ENCODE peak calls at places on chromosomes 5 and 9, in seven cellular contexts. E, D, B, O, S, G and Z are unnamed samples.

GRCh38 chr5:74660146-74660545 is 19.6 kb upstream of the ENC1 start:
- DNase-seq in D (no peak), B (no peak), G (no peak), E (no peak), S (no peak), O (no peak), Z (no peak)

GRCh38 chr5:55932700-55933099 is 62.1 kb downstream of the IL6ST start:
- DNase-seq in D (no peak), E (no peak), O (no peak), B (no peak), S (no peak), G (no peak), Z (no peak)

GRCh38 chr9:125690679-125691078 is 16.3 kb downstream of the MAPKAP1 start:
- DNase-seq in G (no peak), O (no peak), D (no peak), E (no peak), S (no peak), B (no peak), Z (no peak)

GRCh38 chr9:112819635-112820496 is 69.3 kb downstream of the SNX30 start:
- DNase-seq in S (peak; percentile 37), G (no peak), D (no peak), E (no peak), O (peak; percentile 50), B (no peak), Z (no peak)

GRCh38 chr5:135195267-135195603 is 161.2 kb upstream of the PITX1 start:
- DNase-seq in E (no peak), O (no peak), S (no peak), G (no peak), D (no peak), B (no peak), Z (no peak)

GRCh38 chr9:97744710-97745708 is 47.9 kb upstream of the XPA start:
- DNase-seq in S (no peak), E (peak; percentile 58), B (no peak), G (no peak), D (no peak), O (no peak), Z (no peak)

GRCh38 chr5:147509041-147509709 is 693 bp downstream of the DPYSL3 start:
- DNase-seq in S (peak; percentile 56), D (no peak), B (no peak), G (peak; percentile 69), E (peak; percentile 71), O (no peak), Z (peak; percentile 90)

GRCh38 chr9:38338359-38339014 is 54.0 kb upstream of the ALDH1B1 start:
- DNase-seq in S (no peak), O (no peak), B (no peak), D (no peak), G (no peak), E (no peak), Z (no peak)

GRCh38 chr9:69380811-69381210 is 55.8 kb downstream of the ENTREP1 start:
- DNase-seq in O (no peak), B (no peak), E (no peak), G (no peak), S (no peak), D (no peak), Z (no peak)

GRCh38 chr5:18394154-18394804 is 760.0 kb downstream of the TAF11L14 start:
- DNase-seq in E (peak; percentile 85), B (peak; percentile 7), G (no peak), S (no peak), D (peak; percentile 66), O (peak; percentile 44), Z (no peak)

GRCh38 chr9:96661711-96662110 is 6.6 kb upstream of the PRXL2C start:
- DNase-seq in G (no peak), O (no peak), E (no peak), D (no peak), B (no peak), S (no peak), Z (no peak)